ENCODE peak calls at places on chromosomes 1 and 21, in four cellular contexts. M is A549, Q is IMR-90, D is K562. C is an unnamed sample.

GRCh38 chr1:1282998-1283397 is 2.8 kb downstream of the SCNN1D start:
- DNase-seq in Q (peak), D (no peak), M (no peak), C (no peak)

GRCh38 chr1:7468248-7468647 is 302.8 kb upstream of the VAMP3 start:
- DNase-seq in D (no peak), Q (no peak), M (no peak), C (no peak)

GRCh38 chr1:82329226-82329625 is 528.5 kb downstream of the ADGRL2 start:
- DNase-seq in M (no peak), D (no peak), Q (no peak), C (no peak)

GRCh38 chr1:95679262-95679661 is 445.3 kb downstream of the RWDD3 start:
- DNase-seq in D (no peak), Q (no peak), M (no peak), C (no peak)

GRCh38 chr1:188706742-188707141 is 1770.9 kb downstream of the BRINP3 start:
- DNase-seq in Q (peak), M (peak), D (no peak), C (no peak)

GRCh38 chr1:19665456-19666138 is 922 bp downstream of the HTR6 start:
- DNase-seq in M (no peak), D (no peak), Q (no peak), C (peak)

GRCh38 chr21:41477641-41478318 is 30.2 kb downstream of the TMPRSS2 start:
- DNase-seq in D (no peak), M (no peak), Q (no peak), C (peak)

GRCh38 chr1:172500207-172500606 is 32.7 kb upstream of the SUCO start:
- DNase-seq in M (no peak), Q (no peak), D (no peak), C (no peak)

GRCh38 chr21:25039461-25040380 is 567.6 kb downstream of the MRPL39 start:
- DNase-seq in M (no peak), Q (peak), D (no peak), C (no peak)

GRCh38 chr1:116554924-116555323 is 15.9 kb downstream of the CD58 start:
- DNase-seq in D (no peak), M (no peak), Q (no peak), C (no peak)

GRCh38 chr1:192550922-192551534 is 24.5 kb upstream of the RGS1 start:
- DNase-seq in M (peak), D (no peak), Q (peak), C (no peak)

GRCh38 chr21:18832950-18833349 is 429.4 kb upstream of the TMPRSS15 start:
- DNase-seq in D (no peak), M (peak), Q (no peak), C (no peak)

GRCh38 chr1:15280416-15280815 is 33.4 kb downstream of the FHAD1 start:
- DNase-seq in D (no peak), Q (no peak), M (no peak), C (no peak)

GRCh38 chr1:49356594-49356993 is 579.9 kb upstream of the BEND5 start:
- DNase-seq in D (no peak), Q (no peak), M (no peak), C (no peak)

GRCh38 chr1:93579891-93580290 is 101.7 kb downstream of the BCAR3 start:
- DNase-seq in Q (peak), M (peak), D (no peak), C (peak)

GRCh38 chr1:87795615-87796337 is 467.1 kb downstream of the LMO4 start:
- DNase-seq in M (peak), Q (peak), D (no peak), C (no peak)

GRCh38 chr1:21451981-21452411 is 12.1 kb downstream of the NBPF3 start:
- DNase-seq in M (no peak), Q (peak), D (no peak), C (no peak)

GRCh38 chr1:232457607-232458006 is 172.3 kb downstream of the SIPA1L2 start:
- DNase-seq in D (no peak), M (no peak), Q (no peak), C (no peak)

GRCh38 chr1:60989745-60990718 is 92.3 kb upstream of the NFIA start:
- DNase-seq in M (no peak), Q (peak), D (no peak), C (no peak)

GRCh38 chr21:42199488-42200463 is 19.2 kb upstream of the ABCG1 start:
- DNase-seq in M (peak), Q (peak), D (no peak), C (no peak)

GRCh38 chr1:5639323-5639722 is 352.9 kb downstream of the NPHP4 start:
- DNase-seq in M (no peak), D (no peak), Q (no peak), C (no peak)

GRCh38 chr1:68293609-68294353 is 61.5 kb upstream of the WLS start:
- DNase-seq in Q (peak), D (no peak), M (no peak), C (peak)

GRCh38 chr1:147820898-147821297 is 60.5 kb upstream of the GJA5 start:
- DNase-seq in D (no peak), M (no peak), Q (no peak), C (no peak)

GRCh38 chr1:200226268-200226968 is 183.4 kb downstream of the ZNF281 start:
- DNase-seq in M (no peak), Q (peak), D (peak), C (peak)

GRCh38 chr1:17661546-17662157 is 93.5 kb upstream of the ACTL8 start:
- DNase-seq in D (peak), Q (peak), M (peak), C (peak)

GRCh38 chr1:30901798-30902652 is 6.5 kb downstream of the SDC3 start:
- DNase-seq in M (no peak), D (no peak), Q (no peak), C (no peak)

GRCh38 chr1:8711161-8711560 is 106.3 kb downstream of the RERE start:
- DNase-seq in D (no peak), Q (no peak), M (peak), C (no peak)

GRCh38 chr1:164638506-164639202 is 79.7 kb downstream of the PBX1 start:
- DNase-seq in Q (no peak), D (no peak), M (no peak), C (no peak)
- TF ChIP-seq MAFK in Q (no peak), D (no peak), M (no peak), C (no peak)

DNA sequence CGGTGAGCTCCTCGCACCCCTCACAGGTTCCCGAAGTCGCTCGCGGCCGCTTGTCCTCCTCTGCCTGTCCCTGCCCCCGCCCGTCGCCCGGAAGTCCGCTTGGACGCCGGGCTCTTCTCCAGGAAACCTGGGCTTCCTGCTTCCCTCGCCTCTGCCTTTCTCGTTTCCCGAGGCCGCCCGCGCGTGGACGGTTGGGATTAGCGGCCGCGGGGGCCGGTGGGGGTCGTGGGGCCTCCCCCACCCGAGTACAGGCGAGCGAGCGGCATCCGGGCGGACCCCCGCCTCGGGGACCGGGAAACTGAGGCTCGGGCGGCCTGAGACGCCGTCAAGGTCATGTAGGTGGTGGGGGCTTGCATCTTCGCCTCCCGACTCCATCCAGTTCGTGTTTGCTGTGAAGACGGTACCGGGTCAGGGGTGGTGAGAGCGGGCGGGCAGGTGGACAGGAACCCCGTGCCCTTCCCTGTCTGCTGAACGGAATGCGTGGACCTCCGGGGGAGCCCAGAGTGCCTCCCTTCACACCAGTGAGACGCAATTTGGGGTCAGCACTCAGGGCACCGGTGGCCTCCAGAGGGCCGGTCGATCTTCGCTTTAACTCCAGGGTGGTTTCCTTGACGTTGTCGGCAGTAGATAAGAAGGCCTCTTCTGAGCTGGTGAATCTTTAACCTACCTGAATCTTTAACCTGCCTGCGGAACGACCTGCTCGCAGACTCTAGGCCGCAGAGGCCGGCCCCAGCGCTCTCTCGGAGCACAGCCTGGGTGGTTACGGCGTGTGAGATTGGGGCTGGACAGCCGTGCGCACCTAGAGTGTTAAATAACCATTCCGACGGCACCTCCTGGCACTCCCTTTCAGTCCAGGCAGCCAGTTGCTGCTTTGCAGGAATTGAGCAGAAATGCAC is 715 bp downstream of the ARF1 start:
- DNase-seq in M (no peak), D (peak), Q (peak), C (no peak)
- TF ChIP-seq MAFK in M (no peak), D (no peak), Q (no peak), C (no peak)

GRCh38 chr21:45769239-45769758 is 125.8 kb downstream of the PCBP3 start:
- DNase-seq in D (no peak), M (no peak), Q (no peak), C (no peak)

GRCh38 chr21:45768741-45769049 is 125.2 kb downstream of the PCBP3 start:
- DNase-seq in M (no peak), D (no peak), Q (no peak), C (no peak)

GRCh38 chr21:45766501-45766900 is 123.0 kb downstream of the PCBP3 start:
- DNase-seq in Q (no peak), M (no peak), D (no peak), C (no peak)

GRCh38 chr21:45767071-45768006 is 123.8 kb downstream of the PCBP3 start:
- DNase-seq in M (no peak), D (no peak), Q (peak), C (no peak)

DNA sequence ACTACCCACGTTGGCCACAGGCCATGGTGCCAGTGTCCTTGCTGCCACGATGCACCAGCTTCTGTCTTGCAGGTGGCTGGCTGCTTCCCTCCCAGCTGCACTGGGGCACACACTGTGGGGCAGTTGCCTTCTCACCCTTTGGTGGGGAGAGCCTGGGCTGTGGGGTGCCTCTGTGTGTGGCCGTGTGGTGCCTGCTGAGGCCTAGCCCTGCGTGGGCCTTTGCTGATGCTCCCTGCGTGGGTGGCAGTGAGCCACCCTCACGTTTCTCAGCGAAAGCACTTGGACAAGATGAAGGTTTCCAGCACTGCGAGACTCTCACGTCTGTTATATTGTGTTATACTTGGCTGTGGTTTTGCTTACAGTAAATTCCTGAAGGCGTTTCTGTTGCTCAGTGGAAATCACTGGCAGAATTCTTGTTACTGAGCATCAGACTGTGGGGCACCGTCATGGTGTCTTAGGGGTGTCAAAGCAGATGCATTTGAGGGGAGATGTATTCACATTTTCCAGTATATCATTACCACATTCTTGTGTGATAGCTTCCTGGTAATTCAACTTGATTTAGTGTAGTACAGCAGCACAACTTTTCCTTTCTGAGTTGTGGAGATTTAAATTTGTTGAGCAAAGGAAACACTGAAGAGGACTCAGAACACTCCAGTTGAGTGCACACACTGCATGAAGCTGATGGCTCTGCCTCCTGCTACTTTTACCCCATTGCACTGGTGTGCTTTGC is 124.7 kb downstream of the PCBP3 start:
- DNase-seq in D (no peak), M (no peak), Q (peak), C (no peak)
- TF ChIP-seq MAFK in D (no peak), M (no peak), Q (no peak), C (no peak)

GRCh38 chr1:157105988-157106812 is 6.6 kb upstream of the ETV3L start:
- DNase-seq in D (no peak), Q (peak), M (peak), C (no peak)
- TF ChIP-seq MAFK in D (no peak), Q (peak), M (no peak), C (no peak)

DNA sequence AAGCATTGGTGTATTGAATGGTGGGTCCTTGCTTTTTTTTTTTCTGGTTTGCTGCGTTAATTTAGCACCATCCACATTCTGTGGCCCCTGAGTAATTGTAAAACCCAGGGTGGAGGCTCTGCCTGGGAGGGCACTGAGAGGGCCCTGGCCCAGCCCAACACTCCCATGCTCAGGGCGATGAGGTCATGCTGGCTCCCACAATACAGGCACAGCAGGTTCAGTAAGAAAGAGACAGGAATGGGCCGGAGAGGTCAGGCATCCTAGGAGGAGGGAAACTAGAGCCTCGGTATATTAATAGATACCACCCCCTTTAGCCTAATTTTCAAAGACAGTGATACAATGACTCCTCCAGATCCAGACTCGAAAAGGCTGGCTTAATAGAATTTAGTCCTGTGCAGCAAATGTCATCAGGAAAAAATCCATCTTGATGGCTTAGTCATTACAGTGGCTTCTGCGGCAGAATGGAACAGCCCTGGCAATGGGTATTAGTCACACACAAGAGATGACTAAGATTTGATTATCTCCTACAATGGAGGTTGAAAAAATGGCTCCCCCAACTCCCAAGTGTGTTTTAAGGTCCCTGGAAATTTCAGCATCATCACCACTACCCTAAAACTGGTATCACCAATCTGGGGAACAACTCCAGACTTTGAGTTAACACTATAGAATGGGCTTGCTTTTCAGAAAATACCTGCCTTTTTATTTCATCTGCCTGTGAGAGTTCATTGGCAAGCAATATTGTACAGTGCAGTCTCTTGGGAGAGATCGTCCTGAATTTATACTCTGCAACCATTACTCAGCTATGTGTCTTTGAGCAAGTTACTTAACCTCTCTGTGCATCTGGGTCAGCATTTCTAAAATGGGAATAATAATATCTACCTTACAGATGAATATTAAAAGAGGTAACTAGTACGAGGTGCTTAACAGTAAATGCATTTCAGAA is 43.9 kb upstream of the LYST start:
- DNase-seq in M (peak), Q (peak), D (no peak), C (peak)
- TF ChIP-seq MAFK in M (peak), Q (peak), D (no peak), C (no peak)

DNA sequence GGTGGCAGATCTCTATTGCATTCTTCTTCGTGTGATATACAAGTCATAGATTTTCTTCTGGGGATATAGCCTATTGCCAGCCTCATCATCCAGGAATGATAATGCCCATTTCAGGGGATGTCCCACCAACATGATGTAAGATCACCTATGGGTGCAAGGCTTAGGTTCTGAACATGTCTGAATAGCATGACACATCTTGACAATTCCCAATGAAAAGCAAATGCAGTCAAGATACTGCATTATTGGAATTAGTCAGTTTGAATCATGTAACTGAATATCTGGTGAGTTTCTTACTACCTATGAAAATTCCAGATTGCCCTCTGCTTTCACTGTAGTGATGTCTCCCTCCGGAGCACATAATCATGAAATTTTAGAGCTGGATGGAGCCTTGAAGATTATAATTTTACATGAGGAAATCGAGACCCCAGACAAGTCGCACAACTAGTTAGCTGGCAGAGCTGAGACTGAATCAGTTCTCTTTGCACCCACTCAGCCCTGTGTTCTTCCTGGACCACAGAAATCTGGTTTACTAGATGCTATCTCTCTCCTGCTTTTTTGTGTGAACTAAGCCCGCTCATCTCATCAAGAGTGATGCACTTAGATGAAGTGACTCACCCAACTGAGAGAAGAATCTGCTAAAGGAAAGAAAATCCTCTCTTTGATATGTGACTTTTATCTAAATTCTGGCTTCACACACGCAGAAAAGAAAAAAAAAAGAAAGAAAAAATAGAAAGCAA is 65.0 kb downstream of the WDR64 start:
- DNase-seq in D (no peak), Q (no peak), M (no peak), C (no peak)
- TF ChIP-seq MAFK in D (no peak), Q (no peak), M (no peak), C (no peak)

GRCh38 chr1:212234431-212235298 is 50.5 kb upstream of the PPP2R5A start:
- DNase-seq in M (peak), D (peak), Q (peak), C (no peak)
- TF ChIP-seq MAFK in M (peak), D (peak), Q (peak), C (no peak)

DNA sequence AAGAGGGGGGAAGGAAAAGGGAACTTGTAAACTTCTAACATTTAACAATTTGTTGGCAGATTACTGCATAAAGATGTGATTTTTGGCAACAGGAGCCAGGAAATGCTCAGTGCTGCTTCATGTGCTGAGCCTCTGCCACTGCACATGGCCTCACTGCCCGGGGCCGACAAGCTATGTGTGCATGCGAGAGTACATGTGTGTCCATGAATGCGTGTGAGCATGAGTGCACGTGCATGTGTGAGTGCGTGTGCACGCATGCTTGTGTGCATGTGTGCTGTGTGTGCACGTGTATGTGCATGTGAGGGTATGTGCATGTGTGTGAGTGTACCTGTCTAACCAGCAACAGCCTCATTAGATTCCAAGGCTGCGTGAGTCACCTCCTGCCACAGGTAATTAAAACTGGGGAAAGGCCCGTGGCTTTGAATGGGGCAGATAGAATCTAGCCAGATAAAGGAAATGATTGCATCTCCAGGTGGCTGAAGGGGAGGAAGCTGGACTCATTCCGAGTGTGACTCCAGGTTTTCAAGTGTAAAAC is 41.4 kb upstream of the TSPEAR start:
- DNase-seq in M (no peak), D (no peak), Q (no peak), C (no peak)
- TF ChIP-seq MAFK in M (no peak), D (no peak), Q (no peak), C (no peak)

GRCh38 chr1:36411674-36412648 is 14.3 kb upstream of the LSM10 start:
- DNase-seq in Q (peak), M (peak), D (peak), C (no peak)

GRCh38 chr1:36414384-36414783 is 16.7 kb upstream of the LSM10 start:
- DNase-seq in M (no peak), Q (no peak), D (no peak), C (no peak)

GRCh38 chr1:36406440-36406839 is 8.7 kb upstream of the LSM10 start:
- DNase-seq in M (no peak), D (no peak), Q (no peak), C (no peak)

GRCh38 chr1:36408479-36408878 is 10.8 kb upstream of the LSM10 start:
- DNase-seq in D (no peak), M (no peak), Q (peak), C (no peak)
- TF ChIP-seq MAFK in D (no peak), M (no peak), Q (no peak), C (no peak)

C was measured in H1.